ENCODE peak calls at places on chromosomes 11 and 22, in seven cellular contexts. One of them, this sample, is unnamed.
A peak's percentile ranks its signal among the peaks of the same experiment; 100 is the strongest.

GRCh38 chr11:72679869-72680268 is 5.6 kb upstream of the PDE2A start:
- DNase-seq in CD8-positive, alpha-beta memory T cell: no peak
- DNase-seq in esophagus muscularis mucosa: no peak
- DNase-seq in right atrium auricular region: no peak
- DNase-seq in cardiac muscle cell: no peak
- DNase-seq in neuronal stem cell: no peak
- DNase-seq in left lung: no peak
- DNase-seq in this sample: no peak

GRCh38 chr11:61549662-61550568 is 31.0 kb downstream of the SYT7 start:
- DNase-seq in CD8-positive, alpha-beta memory T cell: no peak
- DNase-seq in neuronal stem cell: no peak
- DNase-seq in cardiac muscle cell: no peak
- DNase-seq in esophagus muscularis mucosa: no peak
- DNase-seq in left lung: no peak
- DNase-seq in right atrium auricular region: no peak
- DNase-seq in this sample: no peak

GRCh38 chr11:121318848-121319834 is 26.6 kb downstream of the SC5D start:
- DNase-seq in left lung: no peak
- DNase-seq in cardiac muscle cell: peak; percentile 55
- DNase-seq in esophagus muscularis mucosa: no peak
- DNase-seq in CD8-positive, alpha-beta memory T cell: peak; percentile 28
- DNase-seq in neuronal stem cell: peak; percentile 32
- DNase-seq in right atrium auricular region: no peak
- DNase-seq in this sample: no peak

GRCh38 chr11:121743285-121743684 is 290.5 kb upstream of the SORL1-AS1 start:
- DNase-seq in CD8-positive, alpha-beta memory T cell: no peak
- DNase-seq in cardiac muscle cell: no peak
- DNase-seq in esophagus muscularis mucosa: no peak
- DNase-seq in right atrium auricular region: no peak
- DNase-seq in neuronal stem cell: no peak
- DNase-seq in left lung: no peak
- DNase-seq in this sample: no peak

GRCh38 chr11:31509017-31509411 is 408 bp downstream of the IMMP1L start:
- DNase-seq in esophagus muscularis mucosa: no peak
- DNase-seq in left lung: no peak
- DNase-seq in CD8-positive, alpha-beta memory T cell: no peak
- DNase-seq in cardiac muscle cell: no peak
- DNase-seq in neuronal stem cell: peak; percentile 17
- DNase-seq in right atrium auricular region: no peak
- DNase-seq in this sample: no peak

GRCh38 chr11:82750643-82751139 is 17.0 kb upstream of the FAM181B start:
- DNase-seq in esophagus muscularis mucosa: no peak
- DNase-seq in cardiac muscle cell: no peak
- DNase-seq in right atrium auricular region: no peak
- DNase-seq in left lung: no peak
- DNase-seq in neuronal stem cell: peak; percentile 65
- DNase-seq in CD8-positive, alpha-beta memory T cell: no peak
- DNase-seq in this sample: no peak

GRCh38 chr11:111765320-111765983 is 737 bp downstream of the PPP2R1B start:
- DNase-seq in esophagus muscularis mucosa: no peak
- DNase-seq in neuronal stem cell: no peak
- DNase-seq in left lung: peak; percentile 91
- DNase-seq in cardiac muscle cell: no peak
- DNase-seq in CD8-positive, alpha-beta memory T cell: no peak
- DNase-seq in right atrium auricular region: no peak
- DNase-seq in this sample: no peak

GRCh38 chr11:132802932-132803331 is 729.4 kb downstream of the OPCML start:
- DNase-seq in right atrium auricular region: no peak
- DNase-seq in neuronal stem cell: no peak
- DNase-seq in left lung: no peak
- DNase-seq in cardiac muscle cell: no peak
- DNase-seq in esophagus muscularis mucosa: no peak
- DNase-seq in CD8-positive, alpha-beta memory T cell: no peak
- DNase-seq in this sample: no peak

GRCh38 chr22:33557836-33558235 is 362.4 kb downstream of the LARGE1 start:
- DNase-seq in left lung: no peak
- DNase-seq in esophagus muscularis mucosa: no peak
- DNase-seq in neuronal stem cell: no peak
- DNase-seq in cardiac muscle cell: no peak
- DNase-seq in CD8-positive, alpha-beta memory T cell: no peak
- DNase-seq in right atrium auricular region: no peak
- DNase-seq in this sample: no peak

GRCh38 chr22:43835166-43835565 is 23.1 kb upstream of the EFCAB6 start:
- DNase-seq in left lung: no peak
- DNase-seq in right atrium auricular region: no peak
- DNase-seq in neuronal stem cell: no peak
- DNase-seq in esophagus muscularis mucosa: no peak
- DNase-seq in CD8-positive, alpha-beta memory T cell: no peak
- DNase-seq in cardiac muscle cell: no peak
- DNase-seq in this sample: no peak

GRCh38 chr11:95072948-95073347 is 6.2 kb downstream of the SRSF8 start:
- DNase-seq in right atrium auricular region: no peak
- DNase-seq in left lung: no peak
- DNase-seq in esophagus muscularis mucosa: no peak
- DNase-seq in CD8-positive, alpha-beta memory T cell: no peak
- DNase-seq in neuronal stem cell: no peak
- DNase-seq in cardiac muscle cell: no peak
- DNase-seq in this sample: no peak

GRCh38 chr11:120612363-120613263 is 101.1 kb downstream of the GRIK4 start:
- DNase-seq in left lung: no peak
- DNase-seq in CD8-positive, alpha-beta memory T cell: no peak
- DNase-seq in cardiac muscle cell: no peak
- DNase-seq in esophagus muscularis mucosa: no peak
- DNase-seq in right atrium auricular region: no peak
- DNase-seq in neuronal stem cell: no peak
- DNase-seq in this sample: no peak

GRCh38 chr11:119373059-119373875 is 8.2 kb downstream of the USP2 start:
- DNase-seq in neuronal stem cell: no peak
- DNase-seq in CD8-positive, alpha-beta memory T cell: peak; percentile 14
- DNase-seq in right atrium auricular region: no peak
- DNase-seq in cardiac muscle cell: no peak
- DNase-seq in esophagus muscularis mucosa: no peak
- DNase-seq in left lung: no peak
- DNase-seq in this sample: peak; percentile 66

GRCh38 chr22:36378080-36378788 is 9.5 kb downstream of the MYH9 start:
- DNase-seq in left lung: no peak
- DNase-seq in esophagus muscularis mucosa: no peak
- DNase-seq in right atrium auricular region: no peak
- DNase-seq in neuronal stem cell: no peak
- DNase-seq in cardiac muscle cell: no peak
- DNase-seq in CD8-positive, alpha-beta memory T cell: no peak
- DNase-seq in this sample: no peak
- H3K4me3 ChIP-seq in left lung: no peak overlapping the region
- H3K4me3 ChIP-seq in esophagus muscularis mucosa: peak overlapping the region; percentile 6
- H3K4me3 ChIP-seq in right atrium auricular region: no peak overlapping the region
- H3K4me3 ChIP-seq in neuronal stem cell: no peak overlapping the region
- H3K4me3 ChIP-seq in cardiac muscle cell: no peak overlapping the region
- H3K4me3 ChIP-seq in CD8-positive, alpha-beta memory T cell: peak overlapping the region; percentile 29
- H3K4me3 ChIP-seq in this sample: no peak overlapping the region

DNA sequence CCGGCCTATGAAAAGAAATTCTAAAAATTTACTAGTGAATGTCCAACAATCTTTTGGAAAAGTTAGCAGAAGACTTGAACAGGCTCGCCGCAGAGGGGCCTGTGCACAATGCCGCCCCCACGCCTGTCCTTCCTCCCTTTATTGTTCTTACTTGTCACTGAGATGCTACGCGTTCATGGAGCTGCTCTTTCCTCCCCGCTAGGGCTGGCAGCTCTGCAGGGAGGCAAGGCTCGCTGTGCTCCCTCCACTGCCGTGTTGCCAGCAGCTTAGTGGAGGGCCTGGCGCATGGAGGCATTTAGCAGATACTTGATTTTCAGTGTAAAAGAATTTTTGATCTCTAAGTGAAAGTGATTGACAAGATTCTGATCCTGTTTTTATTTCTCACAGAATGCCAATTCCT is 14.7 kb downstream of the PHRF1 start:
- DNase-seq in cardiac muscle cell: no peak
- DNase-seq in neuronal stem cell: no peak
- DNase-seq in left lung: no peak
- DNase-seq in right atrium auricular region: no peak
- DNase-seq in esophagus muscularis mucosa: no peak
- DNase-seq in CD8-positive, alpha-beta memory T cell: no peak
- DNase-seq in this sample: no peak
- H3K27ac ChIP-seq in cardiac muscle cell: no peak overlapping the region
- H3K27ac ChIP-seq in neuronal stem cell: no peak overlapping the region
- H3K27ac ChIP-seq in left lung: no peak overlapping the region
- H3K27ac ChIP-seq in right atrium auricular region: no peak overlapping the region
- H3K27ac ChIP-seq in esophagus muscularis mucosa: no peak overlapping the region
- H3K27ac ChIP-seq in CD8-positive, alpha-beta memory T cell: no peak overlapping the region
- H3K27ac ChIP-seq in this sample: no peak overlapping the region

DNA sequence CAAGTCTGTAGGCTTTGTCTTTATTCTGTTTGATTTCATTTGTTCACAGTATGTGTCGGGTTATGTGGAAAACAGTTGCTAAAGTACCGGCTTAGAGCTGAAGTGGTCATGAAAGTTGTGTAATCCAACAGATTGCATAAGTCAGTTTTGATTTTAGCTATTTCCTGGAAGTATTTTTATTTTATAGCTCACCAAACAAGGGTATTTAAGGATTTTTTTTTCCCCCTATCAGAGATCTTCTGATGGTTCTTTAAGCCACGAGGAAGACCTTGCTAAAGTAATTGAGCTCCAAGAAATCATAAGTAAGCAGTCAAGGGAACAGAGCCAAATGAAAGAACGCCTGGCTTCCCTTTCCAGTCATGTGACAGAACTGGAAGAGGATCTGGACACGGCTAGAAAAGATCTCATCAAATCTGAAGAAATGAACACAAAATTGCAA is 55.9 kb downstream of the PPFIA1 start:
- DNase-seq in CD8-positive, alpha-beta memory T cell: no peak
- DNase-seq in esophagus muscularis mucosa: no peak
- DNase-seq in right atrium auricular region: no peak
- DNase-seq in neuronal stem cell: no peak
- DNase-seq in left lung: no peak
- DNase-seq in cardiac muscle cell: no peak
- DNase-seq in this sample: no peak
- H3K4me1 ChIP-seq in CD8-positive, alpha-beta memory T cell: no peaks in the 10 kb centered on the region
- H3K4me1 ChIP-seq in esophagus muscularis mucosa: peaks cover 15% of the 10 kb centered on the region
- H3K4me1 ChIP-seq in right atrium auricular region: no peaks in the 10 kb centered on the region
- H3K4me1 ChIP-seq in neuronal stem cell: peaks cover 28% of the 10 kb centered on the region
- H3K4me1 ChIP-seq in left lung: peaks cover 59% of the 10 kb centered on the region
- H3K4me1 ChIP-seq in cardiac muscle cell: peaks cover 25% of the 10 kb centered on the region
- H3K4me1 ChIP-seq in this sample: peaks cover 12% of the 10 kb centered on the region

DNA sequence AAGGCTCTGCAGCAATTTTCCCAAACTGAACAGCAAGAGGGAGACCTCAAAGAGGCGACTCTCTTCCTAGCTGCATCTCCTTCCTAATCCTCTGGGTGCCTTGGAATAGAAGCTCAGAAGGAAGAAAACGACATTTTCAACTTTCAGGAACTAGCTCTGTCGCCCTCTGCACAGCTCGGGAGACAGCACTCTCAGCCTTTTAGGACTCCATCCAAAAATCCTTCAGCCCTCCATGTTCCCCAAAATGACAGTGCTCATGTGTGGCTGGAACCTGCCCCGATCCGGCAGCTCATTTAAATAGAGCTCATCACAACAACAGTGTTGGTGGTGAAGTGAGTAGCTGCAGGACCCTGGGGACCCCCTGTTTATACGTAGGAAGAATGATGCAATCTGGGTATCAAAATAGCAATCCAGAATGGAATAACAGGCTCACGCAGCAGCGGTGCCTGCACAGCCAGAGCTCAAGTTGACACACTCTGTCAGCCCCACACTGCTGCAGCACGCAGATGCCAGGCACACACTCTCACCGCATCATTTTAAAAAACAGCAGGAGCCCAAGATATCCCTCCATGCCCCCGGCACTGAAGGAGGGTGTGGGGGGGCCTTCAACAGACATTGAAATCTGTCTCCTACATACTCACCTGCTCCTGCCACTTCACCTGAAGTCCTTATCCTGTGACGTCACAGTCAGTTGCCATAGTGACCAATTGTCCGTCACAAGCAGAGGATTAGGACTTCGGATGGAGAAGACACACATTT is 24.1 kb downstream of the TRIM66 start:
- DNase-seq in neuronal stem cell: no peak
- DNase-seq in cardiac muscle cell: no peak
- DNase-seq in right atrium auricular region: peak; percentile 64
- DNase-seq in left lung: no peak
- DNase-seq in esophagus muscularis mucosa: no peak
- DNase-seq in CD8-positive, alpha-beta memory T cell: no peak
- DNase-seq in this sample: no peak
- H3K4me3 ChIP-seq in neuronal stem cell: no peak overlapping the region
- H3K4me3 ChIP-seq in cardiac muscle cell: no peak overlapping the region
- H3K4me3 ChIP-seq in right atrium auricular region: no peak overlapping the region
- H3K4me3 ChIP-seq in left lung: no peak overlapping the region
- H3K4me3 ChIP-seq in esophagus muscularis mucosa: no peak overlapping the region
- H3K4me3 ChIP-seq in CD8-positive, alpha-beta memory T cell: no peak overlapping the region
- H3K4me3 ChIP-seq in this sample: no peak overlapping the region

DNA sequence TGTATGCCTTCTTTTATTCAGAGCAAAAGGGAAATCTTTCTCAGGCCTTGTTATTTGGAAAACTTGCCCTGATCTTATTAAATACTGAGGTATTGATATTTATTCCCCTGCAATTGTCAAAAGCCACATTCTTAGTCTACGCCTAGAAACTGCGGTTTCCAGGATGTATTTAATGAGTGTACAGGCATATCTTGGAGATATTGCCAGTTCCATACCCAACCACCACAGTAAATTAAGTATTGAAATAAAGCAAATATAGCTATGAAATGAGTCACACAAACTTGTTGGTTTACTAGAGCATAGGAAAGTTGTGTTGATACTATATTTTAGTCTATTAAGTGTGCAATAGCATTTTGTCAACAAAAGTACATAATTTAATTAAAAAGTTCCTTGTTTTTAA is 152.7 kb upstream of the CCDC179 start:
- DNase-seq in cardiac muscle cell: no peak
- DNase-seq in neuronal stem cell: no peak
- DNase-seq in right atrium auricular region: no peak
- DNase-seq in left lung: no peak
- DNase-seq in CD8-positive, alpha-beta memory T cell: no peak
- DNase-seq in esophagus muscularis mucosa: no peak
- DNase-seq in this sample: no peak
- H3K27ac ChIP-seq in cardiac muscle cell: no peak overlapping the region
- H3K27ac ChIP-seq in neuronal stem cell: no peak overlapping the region
- H3K27ac ChIP-seq in right atrium auricular region: no peak overlapping the region
- H3K27ac ChIP-seq in left lung: no peak overlapping the region
- H3K27ac ChIP-seq in CD8-positive, alpha-beta memory T cell: no peak overlapping the region
- H3K27ac ChIP-seq in esophagus muscularis mucosa: no peak overlapping the region
- H3K27ac ChIP-seq in this sample: no peak overlapping the region

DNA sequence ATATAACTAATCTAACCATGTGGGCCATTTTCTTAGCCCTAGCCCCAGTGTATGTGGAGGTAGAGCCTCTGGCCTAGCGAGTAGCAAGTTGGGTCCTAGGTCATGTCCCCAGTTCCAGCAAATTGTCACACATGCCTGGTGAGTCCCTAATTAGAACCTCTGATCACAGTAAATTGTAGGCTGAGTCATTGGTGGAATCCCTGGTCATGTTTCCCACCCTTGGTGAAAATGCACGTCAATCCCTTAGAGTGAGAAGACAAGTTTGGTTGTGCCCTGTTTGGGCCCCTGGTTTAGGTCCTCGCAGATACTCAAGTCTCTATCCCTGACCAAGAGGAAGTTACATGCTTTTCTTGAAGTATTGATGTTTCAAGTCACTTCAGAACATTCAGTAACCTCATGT is 46.7 kb downstream of the ATM start:
- DNase-seq in neuronal stem cell: no peak
- DNase-seq in CD8-positive, alpha-beta memory T cell: no peak
- DNase-seq in cardiac muscle cell: no peak
- DNase-seq in left lung: no peak
- DNase-seq in right atrium auricular region: no peak
- DNase-seq in esophagus muscularis mucosa: no peak
- DNase-seq in this sample: no peak
- H3K4me1 ChIP-seq in neuronal stem cell: no peaks in the 10 kb centered on the region
- H3K4me1 ChIP-seq in CD8-positive, alpha-beta memory T cell: no peaks in the 10 kb centered on the region
- H3K4me1 ChIP-seq in cardiac muscle cell: no peaks in the 10 kb centered on the region
- H3K4me1 ChIP-seq in left lung: no peaks in the 10 kb centered on the region
- H3K4me1 ChIP-seq in right atrium auricular region: no peaks in the 10 kb centered on the region
- H3K4me1 ChIP-seq in esophagus muscularis mucosa: no peaks in the 10 kb centered on the region
- H3K4me1 ChIP-seq in this sample: no peaks in the 10 kb centered on the region

GRCh38 chr11:65404210-65404609 is 17.8 kb downstream of the FRMD8 start:
- DNase-seq in right atrium auricular region: no peak
- DNase-seq in cardiac muscle cell: no peak
- DNase-seq in CD8-positive, alpha-beta memory T cell: no peak
- DNase-seq in esophagus muscularis mucosa: no peak
- DNase-seq in left lung: peak; percentile 49
- DNase-seq in neuronal stem cell: no peak
- DNase-seq in this sample: no peak
- H3K4me3 ChIP-seq in right atrium auricular region: no peak overlapping the region
- H3K4me3 ChIP-seq in cardiac muscle cell: no peak overlapping the region
- H3K4me3 ChIP-seq in CD8-positive, alpha-beta memory T cell: no peak overlapping the region
- H3K4me3 ChIP-seq in esophagus muscularis mucosa: no peak overlapping the region
- H3K4me3 ChIP-seq in left lung: no peak overlapping the region
- H3K4me3 ChIP-seq in neuronal stem cell: no peak overlapping the region
- H3K4me3 ChIP-seq in this sample: no peak overlapping the region